ENCODE peak calls at places on chromosomes 7 and 10, in seven cellular contexts. One of them, this sample, is unnamed.

GRCh38 chr7:30843741-30844482 is 67.7 kb upstream of the AQP1 start:
- DNase-seq in NCI-H345: no peak
- DNase-seq in neural crest cell: no peak
- DNase-seq in activated naive CD8-positive, alpha-beta T cell treated with anti-CD3 and anti-CD28 coated beads, Interleukin-2, amount 50 U/mL, for 16 hours: no peak
- DNase-seq in iPS-NIHi11: no peak
- DNase-seq in SK-N-SH: no peak
- DNase-seq in lower leg skin: peak
- DNase-seq in this sample: no peak

GRCh38 chr7:29977926-29978652 is 11.5 kb downstream of the SCRN1 start:
- DNase-seq in NCI-H345: no peak
- DNase-seq in neural crest cell: no peak
- DNase-seq in activated naive CD8-positive, alpha-beta T cell treated with anti-CD3 and anti-CD28 coated beads, Interleukin-2, amount 50 U/mL, for 16 hours: no peak
- DNase-seq in iPS-NIHi11: peak
- DNase-seq in SK-N-SH: no peak
- DNase-seq in lower leg skin: no peak
- DNase-seq in this sample: peak

GRCh38 chr7:127755965-127756364 is 104.0 kb downstream of the SND1 start:
- DNase-seq in NCI-H345: no peak
- DNase-seq in neural crest cell: no peak
- DNase-seq in activated naive CD8-positive, alpha-beta T cell treated with anti-CD3 and anti-CD28 coated beads, Interleukin-2, amount 50 U/mL, for 16 hours: no peak
- DNase-seq in iPS-NIHi11: no peak
- DNase-seq in SK-N-SH: no peak
- DNase-seq in lower leg skin: no peak
- DNase-seq in this sample: no peak

GRCh38 chr7:80660939-80661338 is 22.5 kb downstream of the CD36 start:
- DNase-seq in NCI-H345: no peak
- DNase-seq in neural crest cell: no peak
- DNase-seq in activated naive CD8-positive, alpha-beta T cell treated with anti-CD3 and anti-CD28 coated beads, Interleukin-2, amount 50 U/mL, for 16 hours: no peak
- DNase-seq in iPS-NIHi11: no peak
- DNase-seq in SK-N-SH: no peak
- DNase-seq in lower leg skin: no peak
- DNase-seq in this sample: no peak

GRCh38 chr10:97183314-97183713 is 2.4 kb downstream of the SLIT1 start:
- DNase-seq in NCI-H345: no peak
- DNase-seq in neural crest cell: no peak
- DNase-seq in activated naive CD8-positive, alpha-beta T cell treated with anti-CD3 and anti-CD28 coated beads, Interleukin-2, amount 50 U/mL, for 16 hours: no peak
- DNase-seq in iPS-NIHi11: no peak
- DNase-seq in SK-N-SH: no peak
- DNase-seq in lower leg skin: no peak
- DNase-seq in this sample: no peak

GRCh38 chr10:95818663-95819062 is 62.7 kb downstream of the ENTPD1 start:
- DNase-seq in NCI-H345: no peak
- DNase-seq in neural crest cell: no peak
- DNase-seq in activated naive CD8-positive, alpha-beta T cell treated with anti-CD3 and anti-CD28 coated beads, Interleukin-2, amount 50 U/mL, for 16 hours: no peak
- DNase-seq in iPS-NIHi11: peak
- DNase-seq in SK-N-SH: no peak
- DNase-seq in lower leg skin: no peak
- DNase-seq in this sample: no peak

GRCh38 chr7:134882481-134882880 is 103.0 kb downstream of the CALD1 start:
- DNase-seq in NCI-H345: no peak
- DNase-seq in neural crest cell: no peak
- DNase-seq in activated naive CD8-positive, alpha-beta T cell treated with anti-CD3 and anti-CD28 coated beads, Interleukin-2, amount 50 U/mL, for 16 hours: no peak
- DNase-seq in iPS-NIHi11: no peak
- DNase-seq in SK-N-SH: no peak
- DNase-seq in lower leg skin: no peak
- DNase-seq in this sample: no peak

GRCh38 chr10:117492504-117492903 is 50.0 kb upstream of the EMX2 start:
- DNase-seq in NCI-H345: no peak
- DNase-seq in neural crest cell: no peak
- DNase-seq in activated naive CD8-positive, alpha-beta T cell treated with anti-CD3 and anti-CD28 coated beads, Interleukin-2, amount 50 U/mL, for 16 hours: no peak
- DNase-seq in iPS-NIHi11: no peak
- DNase-seq in SK-N-SH: no peak
- DNase-seq in lower leg skin: no peak
- DNase-seq in this sample: no peak

GRCh38 chr10:99004738-99005137 is 230.9 kb downstream of the HPSE2 start:
- DNase-seq in NCI-H345: no peak
- DNase-seq in neural crest cell: no peak
- DNase-seq in activated naive CD8-positive, alpha-beta T cell treated with anti-CD3 and anti-CD28 coated beads, Interleukin-2, amount 50 U/mL, for 16 hours: no peak
- DNase-seq in iPS-NIHi11: no peak
- DNase-seq in SK-N-SH: no peak
- DNase-seq in lower leg skin: no peak
- DNase-seq in this sample: no peak

GRCh38 chr10:58322072-58322834 is 12.6 kb upstream of the UBE2D1 start:
- DNase-seq in NCI-H345: no peak
- DNase-seq in neural crest cell: no peak
- DNase-seq in activated naive CD8-positive, alpha-beta T cell treated with anti-CD3 and anti-CD28 coated beads, Interleukin-2, amount 50 U/mL, for 16 hours: no peak
- DNase-seq in iPS-NIHi11: no peak
- DNase-seq in SK-N-SH: no peak
- DNase-seq in lower leg skin: no peak
- DNase-seq in this sample: no peak

GRCh38 chr10:59177031-59177861 is 803 bp downstream of the PHYHIPL start:
- DNase-seq in NCI-H345: peak
- DNase-seq in neural crest cell: peak
- DNase-seq in activated naive CD8-positive, alpha-beta T cell treated with anti-CD3 and anti-CD28 coated beads, Interleukin-2, amount 50 U/mL, for 16 hours: no peak
- DNase-seq in iPS-NIHi11: peak
- DNase-seq in SK-N-SH: peak
- DNase-seq in lower leg skin: no peak
- DNase-seq in this sample: peak

GRCh38 chr7:22664988-22665798 is 61.8 kb upstream of the IL6 start:
- DNase-seq in NCI-H345: no peak
- DNase-seq in neural crest cell: no peak
- DNase-seq in activated naive CD8-positive, alpha-beta T cell treated with anti-CD3 and anti-CD28 coated beads, Interleukin-2, amount 50 U/mL, for 16 hours: no peak
- DNase-seq in iPS-NIHi11: no peak
- DNase-seq in SK-N-SH: peak
- DNase-seq in lower leg skin: no peak
- DNase-seq in this sample: no peak

GRCh38 chr7:112500619-112501018 is 19.8 kb downstream of the LSMEM1 start:
- DNase-seq in NCI-H345: no peak
- DNase-seq in neural crest cell: no peak
- DNase-seq in activated naive CD8-positive, alpha-beta T cell treated with anti-CD3 and anti-CD28 coated beads, Interleukin-2, amount 50 U/mL, for 16 hours: no peak
- DNase-seq in iPS-NIHi11: no peak
- DNase-seq in SK-N-SH: no peak
- DNase-seq in lower leg skin: no peak
- DNase-seq in this sample: peak

This sample was measured in NCI-H69.